ENCODE peak calls at places on chromosomes 16 and 17, in ten cellular contexts. L is H54; K is suprapubic skin; Z is activated CD8-positive, alpha-beta T cell treated with anti-CD3 and anti-CD28 coated beads, Interleukin-2, amount 10 ng/mL, durations not matched to agents 7 days and 5 days; Q is activated T-helper 1 cell treated with anti-CD3 and anti-CD28 coated beads, Interleukin-12 subunit alpha, Interleukin-12 subunit beta, Interleukin-2, Interleukin-4 antibody, amounts not matched to agents 30 ng/mL and 10 ng/mL and 1 ng/mL, durations not matched to agents 14 hours and 24 hours and 36 hours; C is astrocyte of the spinal cord; T is T-helper 9 cell; F is posterior cingulate gyrus; U is adipocyte; R is midbrain. H is an unnamed sample.

GRCh38 chr17:48543854-48544355 is 1.0 kb downstream of the HOXB2 start:
- DNase-seq in L (no peak), K (no peak), Z (peak; percentile 47), Q (peak; percentile 40), C (no peak), T (no peak), F (no peak), U (no peak), R (no peak), H (no peak)

GRCh38 chr16:3042376-3042775 is 4.0 kb upstream of the MMP25 start:
- DNase-seq in L (no peak), K (no peak), Z (no peak), Q (no peak), C (no peak), T (no peak), F (no peak), U (no peak), R (no peak), H (no peak)

GRCh38 chr16:30660424-30661251 is 2.4 kb downstream of the FBRS start:
- DNase-seq in L (no peak), K (no peak), Z (peak; percentile 88), Q (peak; percentile 80), C (peak; percentile 19), T (peak; percentile 61), F (no peak), U (peak; percentile 7), R (no peak), H (no peak)

GRCh38 chr16:21157632-21158031 is 842 bp upstream of the LDAF1 start:
- DNase-seq in L (no peak), K (no peak), Z (no peak), Q (no peak), C (no peak), T (no peak), F (no peak), U (no peak), R (no peak), H (no peak)

GRCh38 chr16:11191665-11192064 is 64.3 kb downstream of the SOCS1 start:
- DNase-seq in L (no peak), K (no peak), Z (no peak), Q (no peak), C (no peak), T (no peak), F (no peak), U (no peak), R (no peak), H (no peak)

GRCh38 chr17:81084691-81085419 is 49.9 kb downstream of the BAIAP2 start:
- DNase-seq in L (no peak), K (no peak), Z (no peak), Q (no peak), C (no peak), T (no peak), F (no peak), U (no peak), R (peak; percentile 68), H (no peak)

GRCh38 chr16:48612621-48613020 is 2.6 kb upstream of the N4BP1 start:
- DNase-seq in L (no peak), K (no peak), Z (peak; percentile 56), Q (peak; percentile 32), C (no peak), T (no peak), F (no peak), U (no peak), R (no peak), H (no peak)

GRCh38 chr16:1133271-1133670 is 19.6 kb upstream of the CACNA1H start:
- DNase-seq in L (no peak), K (no peak), Z (no peak), Q (no peak), C (no peak), T (no peak), F (no peak), U (no peak), R (no peak), H (no peak)

GRCh38 chr17:59121901-59122480 is 15.3 kb upstream of the TRIM37 start:
- DNase-seq in L (no peak), K (no peak), Z (no peak), Q (no peak), C (no peak), T (no peak), F (no peak), U (no peak), R (no peak), H (peak; percentile 57)

GRCh38 chr16:30040221-30040620 is 9.2 kb upstream of the TLCD3B start:
- DNase-seq in L (no peak), K (no peak), Z (no peak), Q (no peak), C (no peak), T (no peak), F (no peak), U (no peak), R (no peak), H (no peak)

GRCh38 chr16:68065716-68066305 is 19.4 kb upstream of the NFATC3 start:
- DNase-seq in L (no peak), K (peak; percentile 15), Z (no peak), Q (no peak), C (peak; percentile 82), T (no peak), F (no peak), U (peak; percentile 85), R (no peak), H (peak; percentile 85)

GRCh38 chr16:2710711-2711231 is 9.3 kb downstream of the PRSS27 start:
- DNase-seq in L (no peak), K (no peak), Z (no peak), Q (no peak), C (no peak), T (no peak), F (peak; percentile 97), U (no peak), R (no peak), H (no peak)

GRCh38 chr17:3915642-3916012 is 638 bp downstream of the P2RX1 start:
- DNase-seq in L (no peak), K (no peak), Z (no peak), Q (no peak), C (no peak), T (no peak), F (no peak), U (no peak), R (no peak), H (no peak)

GRCh38 chr17:29588561-29589411 is 662 bp downstream of the GIT1 start:
- DNase-seq in L (peak; percentile 35), K (no peak), Z (peak; percentile 52), Q (peak; percentile 42), C (no peak), T (peak; percentile 36), F (peak; percentile 86), U (peak; percentile 68), R (peak; percentile 22), H (peak; percentile 50)

GRCh38 chr17:66531826-66532439 is 229.5 kb downstream of the PRKCA start:
- DNase-seq in L (no peak), K (no peak), Z (no peak), Q (no peak), C (peak; percentile 33), T (no peak), F (peak; percentile 87), U (no peak), R (no peak), H (peak; percentile 40)

GRCh38 chr17:83071966-83072562 is 7.3 kb upstream of the METRNL start:
- DNase-seq in L (no peak), K (no peak), Z (no peak), Q (no peak), C (no peak), T (no peak), F (no peak), U (no peak), R (no peak), H (no peak)

GRCh38 chr16:73057369-73058210 is 9.7 kb upstream of the ZFHX3 start:
- DNase-seq in L (no peak), K (no peak), Z (no peak), Q (no peak), C (no peak), T (no peak), F (no peak), U (peak; percentile 69), R (no peak), H (no peak)

GRCh38 chr17:1783834-1784611 is 22.2 kb downstream of the SERPINF1 start:
- DNase-seq in L (no peak), K (peak; percentile 92), Z (no peak), Q (no peak), C (peak; percentile 91), T (no peak), F (peak; percentile 40), U (peak; percentile 82), R (no peak), H (peak; percentile 99)

GRCh38 chr17:48725294-48726064 is 2.5 kb downstream of the PRAC2 start:
- DNase-seq in L (no peak), K (no peak), Z (no peak), Q (no peak), C (no peak), T (no peak), F (no peak), U (no peak), R (no peak), H (no peak)